ENCODE peak calls at places on chromosomes 5 and 9, in eight cellular contexts. One of them, this sample, is unnamed.

GRCh38 chr9:130935660-130936271 is 3.3 kb downstream of the FIBCD1 start:
- DNase-seq in heart left ventricle: no peak
- DNase-seq in mesothelial cell of epicardium: no peak
- DNase-seq in GM13976: no peak
- DNase-seq in hippocampal formation: no peak
- DNase-seq in CD8-positive, alpha-beta memory T cell: no peak
- DNase-seq in activated CD4-positive, alpha-beta T cell treated with anti-CD3 and anti-CD28 coated beads, Interleukin-2, amount 10 ng/mL, durations not matched to agents 24 days and 14 days: no peak
- DNase-seq in GM23248: no peak
- DNase-seq in this sample: no peak

GRCh38 chr9:77291714-77292113 is 114.4 kb downstream of the VPS13A start:
- DNase-seq in heart left ventricle: no peak
- DNase-seq in mesothelial cell of epicardium: no peak
- DNase-seq in GM13976: no peak
- DNase-seq in hippocampal formation: no peak
- DNase-seq in CD8-positive, alpha-beta memory T cell: no peak
- DNase-seq in activated CD4-positive, alpha-beta T cell treated with anti-CD3 and anti-CD28 coated beads, Interleukin-2, amount 10 ng/mL, durations not matched to agents 24 days and 14 days: no peak
- DNase-seq in GM23248: peak; percentile 49
- DNase-seq in this sample: peak; percentile 46

GRCh38 chr9:112505607-112506006 is 19.0 kb downstream of the KIAA1958 start:
- DNase-seq in heart left ventricle: no peak
- DNase-seq in mesothelial cell of epicardium: no peak
- DNase-seq in GM13976: no peak
- DNase-seq in hippocampal formation: no peak
- DNase-seq in CD8-positive, alpha-beta memory T cell: no peak
- DNase-seq in activated CD4-positive, alpha-beta T cell treated with anti-CD3 and anti-CD28 coated beads, Interleukin-2, amount 10 ng/mL, durations not matched to agents 24 days and 14 days: no peak
- DNase-seq in GM23248: no peak
- DNase-seq in this sample: no peak

GRCh38 chr5:390571-391491 is 52.1 kb upstream of the EXOC3 start:
- DNase-seq in heart left ventricle: peak; percentile 45
- DNase-seq in mesothelial cell of epicardium: no peak
- DNase-seq in GM13976: peak; percentile 61
- DNase-seq in hippocampal formation: no peak
- DNase-seq in CD8-positive, alpha-beta memory T cell: no peak
- DNase-seq in activated CD4-positive, alpha-beta T cell treated with anti-CD3 and anti-CD28 coated beads, Interleukin-2, amount 10 ng/mL, durations not matched to agents 24 days and 14 days: no peak
- DNase-seq in GM23248: no peak
- DNase-seq in this sample: no peak

GRCh38 chr9:135551031-135551430 is 5.1 kb downstream of the OBP2A start:
- DNase-seq in heart left ventricle: no peak
- DNase-seq in mesothelial cell of epicardium: no peak
- DNase-seq in GM13976: no peak
- DNase-seq in hippocampal formation: no peak
- DNase-seq in CD8-positive, alpha-beta memory T cell: no peak
- DNase-seq in activated CD4-positive, alpha-beta T cell treated with anti-CD3 and anti-CD28 coated beads, Interleukin-2, amount 10 ng/mL, durations not matched to agents 24 days and 14 days: no peak
- DNase-seq in GM23248: no peak
- DNase-seq in this sample: no peak

GRCh38 chr5:141742866-141743651 is 61.0 kb upstream of the ARAP3 start:
- DNase-seq in heart left ventricle: no peak
- DNase-seq in mesothelial cell of epicardium: peak; percentile 52
- DNase-seq in GM13976: no peak
- DNase-seq in hippocampal formation: no peak
- DNase-seq in CD8-positive, alpha-beta memory T cell: no peak
- DNase-seq in activated CD4-positive, alpha-beta T cell treated with anti-CD3 and anti-CD28 coated beads, Interleukin-2, amount 10 ng/mL, durations not matched to agents 24 days and 14 days: peak; percentile 73
- DNase-seq in GM23248: peak; percentile 60
- DNase-seq in this sample: peak; percentile 63

GRCh38 chr5:146390469-146390868 is 51.8 kb downstream of the POU4F3 start:
- DNase-seq in heart left ventricle: no peak
- DNase-seq in mesothelial cell of epicardium: no peak
- DNase-seq in GM13976: no peak
- DNase-seq in hippocampal formation: no peak
- DNase-seq in CD8-positive, alpha-beta memory T cell: no peak
- DNase-seq in activated CD4-positive, alpha-beta T cell treated with anti-CD3 and anti-CD28 coated beads, Interleukin-2, amount 10 ng/mL, durations not matched to agents 24 days and 14 days: no peak
- DNase-seq in GM23248: no peak
- DNase-seq in this sample: no peak

GRCh38 chr9:38436708-38437107 is 12.5 kb upstream of the IGFBPL1 start:
- DNase-seq in heart left ventricle: no peak
- DNase-seq in mesothelial cell of epicardium: no peak
- DNase-seq in GM13976: no peak
- DNase-seq in hippocampal formation: no peak
- DNase-seq in CD8-positive, alpha-beta memory T cell: no peak
- DNase-seq in activated CD4-positive, alpha-beta T cell treated with anti-CD3 and anti-CD28 coated beads, Interleukin-2, amount 10 ng/mL, durations not matched to agents 24 days and 14 days: no peak
- DNase-seq in GM23248: no peak
- DNase-seq in this sample: no peak

GRCh38 chr9:69519470-69520240 is 152.5 kb downstream of the APBA1 start:
- DNase-seq in heart left ventricle: no peak
- DNase-seq in mesothelial cell of epicardium: no peak
- DNase-seq in GM13976: no peak
- DNase-seq in hippocampal formation: no peak
- DNase-seq in CD8-positive, alpha-beta memory T cell: no peak
- DNase-seq in activated CD4-positive, alpha-beta T cell treated with anti-CD3 and anti-CD28 coated beads, Interleukin-2, amount 10 ng/mL, durations not matched to agents 24 days and 14 days: no peak
- DNase-seq in GM23248: no peak
- DNase-seq in this sample: no peak

This sample was measured in AG08396.